ENCODE peak calls at places on chromosome 1, in ten cellular contexts. One of them, this sample, is unnamed.
A peak's percentile ranks its signal among the peaks of the same experiment; 100 is the strongest.

GRCh38 chr1:52098139-52098871 is 42.2 kb downstream of the BTF3L4 start:
- DNase-seq in PC-3: no peak
- DNase-seq in fibroblast of lung: no peak
- DNase-seq in OCI-LY7: no peak
- DNase-seq in heart left ventricle: no peak
- DNase-seq in tibial nerve: no peak
- DNase-seq in PC-9: no peak
- DNase-seq in MM.1S: no peak
- DNase-seq in left ventricle myocardium inferior: no peak
- DNase-seq in body of pancreas: no peak
- DNase-seq in this sample: no peak

GRCh38 chr1:1892079-1892762 is 1.3 kb upstream of the GNB1 start:
- DNase-seq in PC-3: no peak
- DNase-seq in fibroblast of lung: no peak
- DNase-seq in OCI-LY7: peak; percentile 56
- DNase-seq in heart left ventricle: peak; percentile 36
- DNase-seq in tibial nerve: no peak
- DNase-seq in PC-9: no peak
- DNase-seq in MM.1S: no peak
- DNase-seq in left ventricle myocardium inferior: no peak
- DNase-seq in body of pancreas: peak; percentile 29
- DNase-seq in this sample: no peak

GRCh38 chr1:164771568-164772350 is 212.8 kb downstream of the PBX1 start:
- DNase-seq in PC-3: peak; percentile 90
- DNase-seq in fibroblast of lung: peak; percentile 88
- DNase-seq in OCI-LY7: no peak
- DNase-seq in heart left ventricle: no peak
- DNase-seq in tibial nerve: no peak
- DNase-seq in PC-9: peak; percentile 90
- DNase-seq in MM.1S: no peak
- DNase-seq in left ventricle myocardium inferior: no peak
- DNase-seq in body of pancreas: peak; percentile 62
- DNase-seq in this sample: no peak

GRCh38 chr1:55311057-55311631 is 96.0 kb upstream of the USP24 start:
- DNase-seq in PC-3: peak; percentile 60
- DNase-seq in fibroblast of lung: peak; percentile 61
- DNase-seq in OCI-LY7: no peak
- DNase-seq in heart left ventricle: no peak
- DNase-seq in tibial nerve: no peak
- DNase-seq in PC-9: no peak
- DNase-seq in MM.1S: no peak
- DNase-seq in left ventricle myocardium inferior: no peak
- DNase-seq in body of pancreas: no peak
- DNase-seq in this sample: no peak

GRCh38 chr1:201214886-201215285 is 24.3 kb downstream of the IGFN1 start:
- DNase-seq in PC-3: no peak
- DNase-seq in fibroblast of lung: no peak
- DNase-seq in OCI-LY7: no peak
- DNase-seq in heart left ventricle: no peak
- DNase-seq in tibial nerve: no peak
- DNase-seq in PC-9: no peak
- DNase-seq in MM.1S: no peak
- DNase-seq in left ventricle myocardium inferior: no peak
- DNase-seq in body of pancreas: no peak
- DNase-seq in this sample: no peak

GRCh38 chr1:188043536-188044245 is 1214.9 kb downstream of the PLA2G4A start:
- DNase-seq in PC-3: no peak
- DNase-seq in fibroblast of lung: no peak
- DNase-seq in OCI-LY7: no peak
- DNase-seq in heart left ventricle: no peak
- DNase-seq in tibial nerve: no peak
- DNase-seq in PC-9: no peak
- DNase-seq in MM.1S: no peak
- DNase-seq in left ventricle myocardium inferior: no peak
- DNase-seq in body of pancreas: no peak
- DNase-seq in this sample: no peak

GRCh38 chr1:53728702-53729535 is 10.0 kb downstream of the GLIS1 start:
- DNase-seq in PC-3: no peak
- DNase-seq in fibroblast of lung: no peak
- DNase-seq in OCI-LY7: no peak
- DNase-seq in heart left ventricle: no peak
- DNase-seq in tibial nerve: no peak
- DNase-seq in PC-9: no peak
- DNase-seq in MM.1S: no peak
- DNase-seq in left ventricle myocardium inferior: no peak
- DNase-seq in body of pancreas: no peak
- DNase-seq in this sample: no peak

GRCh38 chr1:30263405-30263804 is 460.0 kb downstream of the MATN1 start:
- DNase-seq in PC-3: no peak
- DNase-seq in fibroblast of lung: no peak
- DNase-seq in OCI-LY7: no peak
- DNase-seq in heart left ventricle: no peak
- DNase-seq in tibial nerve: no peak
- DNase-seq in PC-9: no peak
- DNase-seq in MM.1S: no peak
- DNase-seq in left ventricle myocardium inferior: no peak
- DNase-seq in body of pancreas: no peak
- DNase-seq in this sample: no peak

GRCh38 chr1:243268751-243269460 is 13.1 kb downstream of the SDCCAG8 start:
- DNase-seq in PC-3: peak; percentile 66
- DNase-seq in fibroblast of lung: peak; percentile 82
- DNase-seq in OCI-LY7: no peak
- DNase-seq in heart left ventricle: no peak
- DNase-seq in tibial nerve: no peak
- DNase-seq in PC-9: no peak
- DNase-seq in MM.1S: no peak
- DNase-seq in left ventricle myocardium inferior: no peak
- DNase-seq in body of pancreas: no peak
- DNase-seq in this sample: no peak

GRCh38 chr1:46606255-46606965 is 2.3 kb upstream of the MKNK1 start:
- DNase-seq in PC-3: peak; percentile 64
- DNase-seq in fibroblast of lung: peak; percentile 51
- DNase-seq in OCI-LY7: no peak
- DNase-seq in heart left ventricle: no peak
- DNase-seq in tibial nerve: no peak
- DNase-seq in PC-9: no peak
- DNase-seq in MM.1S: no peak
- DNase-seq in left ventricle myocardium inferior: no peak
- DNase-seq in body of pancreas: no peak
- DNase-seq in this sample: no peak

GRCh38 chr1:39115271-39116110 is 89.0 kb upstream of the MACF1 start:
- DNase-seq in PC-3: no peak
- DNase-seq in fibroblast of lung: peak; percentile 91
- DNase-seq in OCI-LY7: no peak
- DNase-seq in heart left ventricle: no peak
- DNase-seq in tibial nerve: no peak
- DNase-seq in PC-9: no peak
- DNase-seq in MM.1S: no peak
- DNase-seq in left ventricle myocardium inferior: no peak
- DNase-seq in body of pancreas: no peak
- DNase-seq in this sample: no peak

GRCh38 chr1:16719571-16720402 is 20.5 kb upstream of the RNU1-4 start:
- DNase-seq in PC-3: peak; percentile 1
- DNase-seq in fibroblast of lung: no peak
- DNase-seq in OCI-LY7: peak; percentile 0
- DNase-seq in heart left ventricle: no peak
- DNase-seq in tibial nerve: no peak
- DNase-seq in PC-9: no peak
- DNase-seq in MM.1S: no peak
- DNase-seq in left ventricle myocardium inferior: no peak
- DNase-seq in body of pancreas: peak; percentile 6
- DNase-seq in this sample: no peak

GRCh38 chr1:117672756-117673155 is 66.9 kb downstream of the TENT5C start:
- DNase-seq in PC-3: no peak
- DNase-seq in fibroblast of lung: no peak
- DNase-seq in OCI-LY7: no peak
- DNase-seq in heart left ventricle: peak; percentile 81
- DNase-seq in tibial nerve: no peak
- DNase-seq in PC-9: no peak
- DNase-seq in MM.1S: no peak
- DNase-seq in left ventricle myocardium inferior: peak; percentile 55
- DNase-seq in body of pancreas: no peak
- DNase-seq in this sample: no peak

GRCh38 chr1:164628758-164629157 is 69.8 kb downstream of the PBX1 start:
- DNase-seq in PC-3: no peak
- DNase-seq in fibroblast of lung: no peak
- DNase-seq in OCI-LY7: no peak
- DNase-seq in heart left ventricle: no peak
- DNase-seq in tibial nerve: no peak
- DNase-seq in PC-9: no peak
- DNase-seq in MM.1S: no peak
- DNase-seq in left ventricle myocardium inferior: no peak
- DNase-seq in body of pancreas: no peak
- DNase-seq in this sample: no peak

GRCh38 chr1:231211005-231211857 is 29.8 kb upstream of the GNPAT start:
- DNase-seq in PC-3: peak; percentile 97
- DNase-seq in fibroblast of lung: peak; percentile 29
- DNase-seq in OCI-LY7: peak; percentile 93
- DNase-seq in heart left ventricle: peak; percentile 69
- DNase-seq in tibial nerve: peak; percentile 62
- DNase-seq in PC-9: peak; percentile 71
- DNase-seq in MM.1S: peak; percentile 96
- DNase-seq in left ventricle myocardium inferior: peak; percentile 75
- DNase-seq in body of pancreas: peak; percentile 89
- DNase-seq in this sample: peak; percentile 4
- TF ChIP-seq CTCF in PC-3: peak; percentile 96
- TF ChIP-seq CTCF in fibroblast of lung: peak; percentile 85
- TF ChIP-seq CTCF in OCI-LY7: peak; percentile 89
- TF ChIP-seq CTCF in heart left ventricle: peak; percentile 95
- TF ChIP-seq CTCF in tibial nerve: peak; percentile 93
- TF ChIP-seq CTCF in PC-9: peak; percentile 95
- TF ChIP-seq CTCF in MM.1S: peak; percentile 97
- TF ChIP-seq CTCF in left ventricle myocardium inferior: peak; percentile 94
- TF ChIP-seq CTCF in body of pancreas: peak; percentile 97
- TF ChIP-seq CTCF in this sample: peak; percentile 90

DNA sequence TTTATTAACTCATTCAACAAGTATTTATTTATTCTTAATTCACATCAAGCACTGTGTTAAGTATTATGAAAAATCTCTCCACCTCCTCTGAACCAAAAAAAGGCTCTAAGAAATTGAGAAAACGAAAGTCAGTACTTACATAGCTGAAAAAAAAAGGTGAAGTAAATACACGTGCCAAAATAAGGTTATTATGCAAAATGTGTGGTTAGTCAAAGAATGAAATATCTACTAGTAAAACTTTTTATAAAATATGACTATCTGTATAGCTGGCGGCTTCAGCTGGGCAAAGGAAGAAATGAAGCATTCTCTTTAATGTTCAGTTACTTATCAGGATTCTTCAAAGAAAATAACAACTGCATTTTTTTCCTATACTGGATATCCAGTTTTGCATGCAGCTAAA is 35.5 kb upstream of the ASPM start:
- DNase-seq in PC-3: no peak
- DNase-seq in fibroblast of lung: no peak
- DNase-seq in OCI-LY7: peak; percentile 31
- DNase-seq in heart left ventricle: no peak
- DNase-seq in tibial nerve: no peak
- DNase-seq in PC-9: no peak
- DNase-seq in MM.1S: peak; percentile 39
- DNase-seq in left ventricle myocardium inferior: no peak
- DNase-seq in body of pancreas: no peak
- DNase-seq in this sample: no peak
- H3K36me3 ChIP-seq in PC-3: peaks cover 17% of the 10 kb centered on the region
- H3K36me3 ChIP-seq in fibroblast of lung: peaks cover 1% of the 10 kb centered on the region
- H3K36me3 ChIP-seq in OCI-LY7: peaks cover 78% of the 10 kb centered on the region
- H3K36me3 ChIP-seq in heart left ventricle: no peaks in the 10 kb centered on the region
- H3K36me3 ChIP-seq in tibial nerve: no peaks in the 10 kb centered on the region
- H3K36me3 ChIP-seq in PC-9: peaks cover 54% of the 10 kb centered on the region
- H3K36me3 ChIP-seq in MM.1S: peaks cover 9% of the 10 kb centered on the region
- H3K36me3 ChIP-seq in left ventricle myocardium inferior: peaks cover 69% of the 10 kb centered on the region
- H3K36me3 ChIP-seq in body of pancreas: no peaks in the 10 kb centered on the region
- H3K36me3 ChIP-seq in this sample: peaks cover 2% of the 10 kb centered on the region

DNA sequence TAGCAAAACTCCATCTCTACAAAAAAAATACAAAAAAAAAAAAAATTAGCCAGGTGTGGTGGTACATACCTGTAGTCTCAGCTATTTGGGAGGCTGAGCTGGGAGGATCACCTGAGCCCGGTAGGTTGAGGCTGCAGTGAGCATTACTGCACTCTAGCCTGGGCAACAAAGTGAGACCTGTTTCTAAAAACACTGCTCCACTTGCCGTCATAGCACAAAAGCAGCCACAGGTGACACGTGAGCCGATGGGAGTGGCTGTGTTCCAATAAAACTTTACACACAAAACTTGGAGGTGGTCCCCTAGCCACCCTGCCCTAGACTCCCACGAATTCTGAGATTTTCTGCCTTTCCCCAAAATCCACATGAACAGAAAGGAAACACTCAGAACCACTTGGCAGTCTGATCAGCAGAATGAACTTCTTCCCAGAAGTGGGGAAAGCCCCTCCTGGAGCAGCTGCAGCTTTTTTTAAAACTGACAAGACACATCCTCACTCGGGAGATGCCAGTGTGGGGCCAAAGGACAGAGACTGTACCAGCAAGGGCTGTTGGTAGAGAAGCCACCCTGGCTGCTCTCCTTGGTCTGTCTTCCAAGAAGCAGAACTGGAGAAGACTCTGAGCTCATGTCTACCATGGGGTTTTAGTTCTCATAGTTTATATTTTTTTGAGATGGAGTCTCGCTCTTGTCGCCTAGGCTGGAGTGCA is 23.3 kb downstream of the PLEKHM2 start:
- DNase-seq in PC-3: no peak
- DNase-seq in fibroblast of lung: no peak
- DNase-seq in OCI-LY7: no peak
- DNase-seq in heart left ventricle: no peak
- DNase-seq in tibial nerve: no peak
- DNase-seq in PC-9: no peak
- DNase-seq in MM.1S: no peak
- DNase-seq in left ventricle myocardium inferior: no peak
- DNase-seq in body of pancreas: no peak
- DNase-seq in this sample: no peak
- H3K4me3 ChIP-seq in PC-3: no peak overlapping the region
- H3K4me3 ChIP-seq in fibroblast of lung: no peak overlapping the region
- H3K4me3 ChIP-seq in OCI-LY7: no peak overlapping the region
- H3K4me3 ChIP-seq in heart left ventricle: no peak overlapping the region
- H3K4me3 ChIP-seq in tibial nerve: no peak overlapping the region
- H3K4me3 ChIP-seq in PC-9: no peak overlapping the region
- H3K4me3 ChIP-seq in MM.1S: no peak overlapping the region
- H3K4me3 ChIP-seq in left ventricle myocardium inferior: no peak overlapping the region
- H3K4me3 ChIP-seq in body of pancreas: no peak overlapping the region
- H3K4me3 ChIP-seq in this sample: no peak overlapping the region

GRCh38 chr1:224109981-224110380 is 3.9 kb upstream of the FBXO28 start:
- DNase-seq in PC-3: no peak
- DNase-seq in fibroblast of lung: no peak
- DNase-seq in OCI-LY7: no peak
- DNase-seq in heart left ventricle: no peak
- DNase-seq in tibial nerve: no peak
- DNase-seq in PC-9: no peak
- DNase-seq in MM.1S: no peak
- DNase-seq in left ventricle myocardium inferior: no peak
- DNase-seq in body of pancreas: no peak
- DNase-seq in this sample: no peak

GRCh38 chr1:224107282-224107625 is 6.7 kb upstream of the FBXO28 start:
- DNase-seq in PC-3: no peak
- DNase-seq in fibroblast of lung: no peak
- DNase-seq in OCI-LY7: no peak
- DNase-seq in heart left ventricle: no peak
- DNase-seq in tibial nerve: no peak
- DNase-seq in PC-9: no peak
- DNase-seq in MM.1S: no peak
- DNase-seq in left ventricle myocardium inferior: no peak
- DNase-seq in body of pancreas: no peak
- DNase-seq in this sample: no peak

GRCh38 chr1:224108991-224109390 is 4.9 kb upstream of the FBXO28 start:
- DNase-seq in PC-3: no peak
- DNase-seq in fibroblast of lung: no peak
- DNase-seq in OCI-LY7: no peak
- DNase-seq in heart left ventricle: no peak
- DNase-seq in tibial nerve: no peak
- DNase-seq in PC-9: no peak
- DNase-seq in MM.1S: no peak
- DNase-seq in left ventricle myocardium inferior: no peak
- DNase-seq in body of pancreas: no peak
- DNase-seq in this sample: no peak

GRCh38 chr1:224106568-224107281 is 7.2 kb upstream of the FBXO28 start:
- DNase-seq in PC-3: peak; percentile 85
- DNase-seq in fibroblast of lung: peak; percentile 35
- DNase-seq in OCI-LY7: peak; percentile 73
- DNase-seq in heart left ventricle: peak; percentile 27
- DNase-seq in tibial nerve: no peak
- DNase-seq in PC-9: peak; percentile 58
- DNase-seq in MM.1S: peak; percentile 77
- DNase-seq in left ventricle myocardium inferior: no peak
- DNase-seq in body of pancreas: peak; percentile 46
- DNase-seq in this sample: no peak
- TF ChIP-seq CTCF in PC-3: peak; percentile 90
- TF ChIP-seq CTCF in fibroblast of lung: peak; percentile 26
- TF ChIP-seq CTCF in OCI-LY7: peak; percentile 79
- TF ChIP-seq CTCF in heart left ventricle: no peak
- TF ChIP-seq CTCF in tibial nerve: no peak
- TF ChIP-seq CTCF in PC-9: peak; percentile 58
- TF ChIP-seq CTCF in MM.1S: peak; percentile 71
- TF ChIP-seq CTCF in left ventricle myocardium inferior: no peak
- TF ChIP-seq CTCF in body of pancreas: peak; percentile 42
- TF ChIP-seq CTCF in this sample: peak; percentile 63